ENCODE peak calls at places on chromosomes 3 and 15, in five cellular contexts. M is heart right ventricle, Q is CD14-positive monocyte, I is AG10803, V is tibial artery. P is an unnamed sample.

GRCh38 chr3:157127831-157128767 is 31.8 kb downstream of the CCNL1 start:
- DNase-seq in I (peak), V (peak), Q (peak), M (no peak), P (no peak)

GRCh38 chr15:49644364-49644794 is 23.5 kb downstream of the DTWD1 start:
- DNase-seq in M (no peak), V (no peak), I (no peak), Q (no peak), P (no peak)

GRCh38 chr15:100703032-100703578 is 100.7 kb downstream of the ASB7 start:
- DNase-seq in Q (peak), V (no peak), I (peak), M (no peak), P (no peak)

GRCh38 chr15:57183041-57183440 is 193.3 kb upstream of the CGNL1 start:
- DNase-seq in V (no peak), M (no peak), I (no peak), Q (no peak), P (no peak)

GRCh38 chr3:61030469-61031035 is 220.7 kb downstream of the FHIT start:
- DNase-seq in M (no peak), I (no peak), Q (no peak), V (no peak), P (no peak)

GRCh38 chr3:48505146-48505545 is 1.2 kb upstream of the SHISA5 start:
- DNase-seq in M (no peak), Q (no peak), I (no peak), V (no peak), P (no peak)

GRCh38 chr3:68985391-68985790 is 28.1 kb downstream of the EOGT start:
- DNase-seq in Q (no peak), I (no peak), M (no peak), V (no peak), P (no peak)

GRCh38 chr15:88542342-88542733 is 4.1 kb downstream of the DET1 start:
- DNase-seq in V (no peak), M (peak), I (no peak), Q (no peak), P (no peak)

GRCh38 chr3:13780432-13781173 is 99.3 kb downstream of the WNT7A start:
- DNase-seq in I (no peak), V (no peak), M (no peak), Q (peak), P (no peak)

GRCh38 chr3:111667621-111668239 is 72.6 kb upstream of the ZBED2 start:
- DNase-seq in V (peak), Q (peak), M (peak), I (peak), P (peak)

GRCh38 chr3:181727122-181728036 is 15.7 kb downstream of the SOX2 start:
- DNase-seq in Q (no peak), I (no peak), V (no peak), M (no peak), P (no peak)

GRCh38 chr3:71646971-71647370 is 63.4 kb upstream of the FOXP1 start:
- DNase-seq in Q (no peak), M (no peak), I (no peak), V (no peak), P (no peak)

GRCh38 chr15:92839696-92840095 is 60.4 kb upstream of the CHD2 start:
- DNase-seq in V (no peak), M (no peak), I (no peak), Q (no peak), P (no peak)

GRCh38 chr3:195544634-195545033 is 1.5 kb upstream of the PPP1R2 start:
- DNase-seq in I (no peak), Q (no peak), M (peak), V (peak), P (no peak)

GRCh38 chr15:67130673-67131601 is 65.5 kb downstream of the SMAD3 start:
- DNase-seq in I (peak), M (no peak), V (peak), Q (no peak), P (no peak)

GRCh38 chr3:60217156-60217911 is 1033.9 kb downstream of the FHIT start:
- DNase-seq in Q (no peak), I (peak), M (no peak), V (no peak), P (no peak)

GRCh38 chr3:14481646-14482036 is 58.5 kb downstream of the GRIP2 start:
- DNase-seq in Q (no peak), M (no peak), I (no peak), V (no peak), P (no peak)

GRCh38 chr15:58383876-58384275 is 47.9 kb upstream of the LIPC start:
- DNase-seq in Q (no peak), M (no peak), V (no peak), I (no peak), P (no peak)
- TF ChIP-seq CTCF in Q (no peak), M (no peak), V (no peak), I (no peak), P (no peak)

GRCh38 chr3:192514754-192515660 is 212.3 kb downstream of the FGF12 start:
- DNase-seq in I (no peak), Q (no peak), M (peak), V (no peak), P (no peak)
- TF ChIP-seq CTCF in I (no peak), Q (no peak), M (peak), V (no peak), P (no peak)

DNA sequence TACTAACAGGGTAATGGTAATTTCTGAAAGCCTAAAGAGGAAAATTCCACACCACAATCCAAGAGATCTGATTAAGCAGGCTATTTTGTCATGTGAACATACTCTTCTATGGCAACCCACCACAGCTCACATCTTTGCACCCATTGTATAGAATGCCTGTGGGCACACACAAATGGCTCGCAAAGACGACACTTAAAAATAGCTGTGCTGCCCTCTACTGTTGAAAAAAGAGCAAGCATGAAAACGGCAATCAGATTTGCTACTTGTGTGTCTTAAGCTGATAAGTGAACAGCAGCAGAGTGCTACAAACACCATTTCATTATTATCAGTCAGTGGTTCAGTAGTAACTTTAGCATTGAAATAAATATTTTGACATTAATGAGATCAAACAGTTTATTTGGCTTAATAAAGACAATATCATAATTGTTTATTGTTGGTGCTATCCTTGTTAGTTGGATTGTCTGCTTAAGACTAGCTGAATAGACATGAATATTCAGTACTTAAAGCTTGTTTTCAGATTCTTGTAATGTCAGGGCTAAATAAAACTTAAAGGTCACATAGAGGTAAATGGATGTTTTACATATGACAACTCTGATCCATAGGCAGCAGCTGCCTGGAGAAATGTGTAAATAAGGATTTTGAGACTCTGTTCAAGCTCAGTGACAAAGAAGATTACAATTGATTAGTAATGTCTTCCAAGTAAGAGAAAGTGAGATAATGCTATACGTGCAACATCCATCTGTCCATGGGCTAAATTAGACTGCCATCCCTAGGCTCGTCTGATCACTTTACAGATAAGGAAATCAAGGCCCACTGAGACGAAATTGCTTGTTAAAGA is 199.1 kb downstream of the LRRN1 start:
- DNase-seq in I (no peak), Q (no peak), M (no peak), V (no peak), P (no peak)
- TF ChIP-seq CTCF in I (no peak), Q (peak), M (peak), V (no peak), P (peak)

GRCh38 chr3:168977696-168978374 is 685.7 kb downstream of the MECOM start:
- DNase-seq in Q (no peak), I (no peak), V (no peak), M (peak), P (no peak)

GRCh38 chr3:168976969-168977368 is 686.5 kb downstream of the MECOM start:
- DNase-seq in V (no peak), Q (no peak), M (no peak), I (no peak), P (no peak)

GRCh38 chr3:168973206-168973605 is 690.3 kb downstream of the MECOM start:
- DNase-seq in V (no peak), Q (no peak), M (no peak), I (peak), P (no peak)

GRCh38 chr3:168973897-168974296 is 689.6 kb downstream of the MECOM start:
- DNase-seq in M (no peak), Q (no peak), V (no peak), I (no peak), P (no peak)

GRCh38 chr3:168974628-168975403 is 688.7 kb downstream of the MECOM start:
- DNase-seq in V (no peak), Q (no peak), M (no peak), I (no peak), P (no peak)
- TF ChIP-seq CTCF in V (no peak), Q (no peak), M (no peak), I (no peak), P (no peak)

GRCh38 chr15:69762373-69763148 is 309.9 kb downstream of the RPLP1 start:
- DNase-seq in I (no peak), M (no peak), V (no peak), Q (no peak), P (no peak)
- TF ChIP-seq CTCF in I (no peak), M (peak), V (no peak), Q (no peak), P (no peak)

GRCh38 chr15:40440300-40441011 is at the start of gene BAHD1:
- DNase-seq in M (peak), V (peak), I (peak), Q (peak), P (peak)
- TF ChIP-seq CTCF in M (no peak), V (no peak), I (no peak), Q (no peak), P (no peak)

GRCh38 chr15:69380726-69381105 is 33.4 kb upstream of the KIF23 start:
- DNase-seq in Q (no peak), I (no peak), V (no peak), M (no peak), P (no peak)

GRCh38 chr15:69380100-69380725 is 33.9 kb upstream of the KIF23 start:
- DNase-seq in M (no peak), Q (no peak), V (no peak), I (peak), P (no peak)

GRCh38 chr15:69373406-69373805 is 40.7 kb upstream of the KIF23 start:
- DNase-seq in M (no peak), V (no peak), I (no peak), Q (no peak), P (no peak)

GRCh38 chr15:69375151-69375790 is 38.9 kb upstream of the KIF23 start:
- DNase-seq in Q (peak), I (no peak), V (no peak), M (no peak), P (no peak)

GRCh38 chr15:69377137-69377536 is 37.0 kb upstream of the KIF23 start:
- DNase-seq in I (no peak), M (no peak), V (no peak), Q (no peak), P (no peak)
- TF ChIP-seq CTCF in I (no peak), M (no peak), V (no peak), Q (no peak), P (no peak)